ENCODE peak calls at places on chromosomes 6 and 20, in ten cellular contexts. T, P, S, A, R, N, H, F, K and G are unnamed samples.

GRCh38 chr6:35483062-35483461 is 13.8 kb downstream of the TEAD3 start:
- DNase-seq in T (no peak), P (no peak), S (no peak), A (no peak), R (no peak), N (no peak), H (no peak), F (no peak), K (no peak), G (no peak)

GRCh38 chr6:119533603-119534279 is 184.2 kb upstream of the MAN1A1 start:
- DNase-seq in T (peak), P (peak), S (peak), A (no peak), R (no peak), N (no peak), H (no peak), F (no peak), K (peak), G (no peak)

GRCh38 chr6:41284726-41285125 is 1.8 kb downstream of the TREM1 start:
- DNase-seq in T (peak), P (peak), S (peak), A (no peak), R (no peak), N (no peak), H (no peak), F (no peak), K (peak), G (no peak)

GRCh38 chr6:75331134-75331533 is 46.5 kb upstream of the TMEM30A start:
- DNase-seq in T (peak), P (peak), S (no peak), A (no peak), R (no peak), N (no peak), H (no peak), F (no peak), K (peak), G (no peak)

GRCh38 chr6:36025932-36026327 is 1.5 kb upstream of the SLC26A8 start:
- DNase-seq in T (peak), P (peak), S (no peak), A (no peak), R (no peak), N (no peak), H (no peak), F (no peak), K (peak), G (no peak)

GRCh38 chr20:21118138-21118537 is 7.7 kb upstream of the KIZ start:
- DNase-seq in T (no peak), P (no peak), S (no peak), A (no peak), R (no peak), N (no peak), H (no peak), F (no peak), K (no peak), G (no peak)

GRCh38 chr6:111564482-111564945 is 41.2 kb downstream of the TRAF3IP2 start:
- DNase-seq in T (peak), P (peak), S (no peak), A (peak), R (no peak), N (no peak), H (no peak), F (no peak), K (peak), G (no peak)

GRCh38 chr20:52305843-52306242 is 114.3 kb upstream of the ZFP64 start:
- DNase-seq in T (no peak), P (no peak), S (no peak), A (no peak), R (no peak), N (no peak), H (no peak), F (no peak), K (no peak), G (no peak)

GRCh38 chr6:13698715-13699114 is 12.9 kb downstream of the RANBP9 start:
- DNase-seq in T (no peak), P (no peak), S (no peak), A (no peak), R (no peak), N (no peak), H (no peak), F (no peak), K (no peak), G (no peak)

GRCh38 chr6:29466241-29466640 is 9.3 kb downstream of the OR2H1 start:
- DNase-seq in T (no peak), P (no peak), S (no peak), A (no peak), R (no peak), N (no peak), H (no peak), F (no peak), K (no peak), G (no peak)

GRCh38 chr6:36599791-36600209 is 5.6 kb downstream of the SRSF3 start:
- DNase-seq in T (peak), P (peak), S (peak), A (peak), R (peak), N (peak), H (no peak), F (peak), K (peak), G (peak)

GRCh38 chr6:133609404-133610270 is 279.3 kb upstream of the TCF21 start:
- DNase-seq in T (peak), P (peak), S (peak), A (no peak), R (no peak), N (no peak), H (no peak), F (no peak), K (peak), G (no peak)

GRCh38 chr6:70846207-70846835 is 110.5 kb downstream of the B3GAT2 start:
- DNase-seq in T (no peak), P (no peak), S (no peak), A (no peak), R (no peak), N (no peak), H (no peak), F (no peak), K (no peak), G (no peak)

GRCh38 chr20:9617062-9617461 is 102.7 kb downstream of the LAMP5 start:
- DNase-seq in T (peak), P (peak), S (peak), A (no peak), R (peak), N (peak), H (no peak), F (peak), K (peak), G (peak)

GRCh38 chr20:19947611-19948264 is 69.4 kb upstream of the NAA20 start:
- DNase-seq in T (peak), P (peak), S (peak), A (no peak), R (no peak), N (peak), H (no peak), F (no peak), K (peak), G (no peak)

GRCh38 chr20:24998121-24998520 is 5.6 kb upstream of the APMAP start:
- DNase-seq in T (no peak), P (no peak), S (no peak), A (peak), R (no peak), N (no peak), H (no peak), F (no peak), K (no peak), G (no peak)

GRCh38 chr6:147204060-147204785 is at the start of gene STXBP5:
- DNase-seq in T (peak), P (peak), S (peak), A (peak), R (peak), N (peak), H (peak), F (peak), K (peak), G (peak)

GRCh38 chr6:27544612-27545260 is 71.8 kb upstream of the ZNF184 start:
- DNase-seq in T (no peak), P (no peak), S (peak), A (no peak), R (no peak), N (no peak), H (no peak), F (no peak), K (no peak), G (peak)

GRCh38 chr6:163132050-163132750 is 282.3 kb upstream of the QKI start:
- DNase-seq in T (peak), P (no peak), S (no peak), A (no peak), R (no peak), N (no peak), H (no peak), F (no peak), K (peak), G (no peak)

GRCh38 chr6:97726378-97726777 is 443.4 kb upstream of the MMS22L start:
- DNase-seq in T (no peak), P (no peak), S (peak), A (no peak), R (no peak), N (no peak), H (no peak), F (no peak), K (no peak), G (no peak)

GRCh38 chr6:107108201-107108890 is 7.0 kb downstream of the BEND3 start:
- DNase-seq in T (no peak), P (no peak), S (peak), A (peak), R (no peak), N (no peak), H (no peak), F (no peak), K (no peak), G (no peak)

GRCh38 chr6:1850581-1851157 is 241.0 kb downstream of the FOXC1 start:
- DNase-seq in T (no peak), P (no peak), S (no peak), A (no peak), R (no peak), N (no peak), H (no peak), F (no peak), K (no peak), G (no peak)
- TF ChIP-seq CTCF in T (no peak), P (no peak), S (no peak), A (no peak), R (no peak), N (no peak), H (no peak), F (no peak), K (no peak), G (no peak)

GRCh38 chr20:39395478-39396291 is 433.5 kb downstream of the DHX35 start:
- DNase-seq in T (no peak), P (no peak), S (no peak), A (no peak), R (no peak), N (no peak), H (no peak), F (no peak), K (peak), G (no peak)

GRCh38 chr20:39398656-39399055 is 436.5 kb downstream of the DHX35 start:
- DNase-seq in T (no peak), P (no peak), S (no peak), A (no peak), R (no peak), N (no peak), H (no peak), F (no peak), K (no peak), G (no peak)

GRCh38 chr20:39397646-39398045 is 435.5 kb downstream of the DHX35 start:
- DNase-seq in T (no peak), P (no peak), S (no peak), A (no peak), R (no peak), N (no peak), H (no peak), F (no peak), K (no peak), G (no peak)

GRCh38 chr20:39394461-39394860 is 432.3 kb downstream of the DHX35 start:
- DNase-seq in T (no peak), P (no peak), S (no peak), A (no peak), R (no peak), N (no peak), H (no peak), F (no peak), K (no peak), G (no peak)

DNA sequence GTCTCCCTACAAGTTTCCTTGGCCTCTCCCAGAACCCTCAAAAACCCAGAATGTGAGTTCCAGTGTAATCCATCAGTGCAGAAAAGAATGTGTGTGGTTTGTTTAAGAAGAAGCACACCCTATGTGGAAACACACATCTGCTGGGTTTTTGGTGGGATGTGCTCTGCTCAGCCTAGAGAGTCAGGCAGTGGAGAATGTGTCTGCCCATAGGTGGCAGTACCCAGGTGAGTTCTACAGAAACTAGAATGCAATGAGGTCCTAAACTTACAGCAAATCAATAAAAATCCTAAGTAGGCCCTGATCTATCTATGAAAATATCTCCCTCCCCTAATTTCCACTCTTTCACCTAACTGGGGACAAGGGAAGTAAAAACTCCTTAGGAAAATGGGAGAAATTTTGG is 437.3 kb downstream of the DHX35 start:
- DNase-seq in T (no peak), P (no peak), S (no peak), A (no peak), R (no peak), N (no peak), H (no peak), F (no peak), K (no peak), G (no peak)
- TF ChIP-seq CTCF in T (no peak), P (no peak), S (no peak), A (no peak), R (no peak), N (no peak), H (no peak), F (no peak), K (no peak), G (no peak)

GRCh38 chr20:49915118-49915379 is 280 bp downstream of the SPATA2 start:
- DNase-seq in T (no peak), P (no peak), S (no peak), A (no peak), R (no peak), N (no peak), H (no peak), F (no peak), K (no peak), G (no peak)
- TF ChIP-seq CTCF in T (no peak), P (no peak), S (no peak), A (no peak), R (no peak), N (no peak), H (no peak), F (no peak), K (no peak), G (no peak)

DNA sequence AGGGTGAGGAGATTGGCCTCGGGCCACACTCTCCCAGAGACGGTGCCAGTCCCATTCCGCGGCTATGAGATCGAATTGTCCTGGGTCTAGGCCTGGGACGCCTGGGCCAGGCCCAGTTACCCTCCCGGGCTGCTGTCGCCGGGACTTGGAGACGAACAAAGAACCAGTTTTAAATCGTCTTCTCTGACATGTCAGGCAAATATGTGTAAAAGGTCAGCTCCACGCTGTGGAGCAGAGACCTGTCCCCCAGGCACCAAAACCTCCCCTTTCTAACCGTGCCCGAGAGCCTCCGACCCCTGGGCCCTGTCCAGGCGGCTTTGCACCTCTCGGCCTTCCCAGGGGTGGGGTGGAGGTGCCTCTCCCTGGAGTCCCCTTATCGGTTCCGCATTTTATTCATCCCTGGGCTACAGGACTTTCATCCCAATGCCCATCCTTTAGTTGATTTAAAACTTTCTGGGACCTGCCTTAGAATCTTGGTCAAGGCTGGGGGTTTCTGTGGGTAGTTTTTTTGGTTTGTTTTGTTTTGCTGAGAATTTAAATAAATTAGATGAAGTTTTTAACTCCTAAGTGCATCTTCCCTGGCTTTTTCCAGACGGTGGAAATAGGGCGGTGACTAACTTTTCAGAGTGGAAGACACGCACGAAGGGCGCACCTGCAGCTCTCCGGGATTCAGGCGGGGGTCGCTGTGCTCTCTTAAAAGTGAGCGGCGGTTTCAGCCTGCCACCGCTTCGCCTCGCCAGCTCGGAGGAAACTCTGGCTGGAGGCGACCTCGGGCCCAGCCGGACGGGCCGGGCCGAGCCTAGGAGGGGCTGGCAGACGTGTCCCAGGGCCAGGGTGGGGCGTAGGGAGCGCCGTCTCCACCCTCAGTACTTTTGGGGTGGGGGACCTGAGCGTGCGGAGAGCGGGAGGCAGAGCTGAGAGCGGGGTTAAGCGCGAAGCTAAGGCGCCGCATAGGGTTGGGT is 6.0 kb upstream of the TFAP2A start:
- DNase-seq in T (no peak), P (no peak), S (peak), A (no peak), R (no peak), N (no peak), H (no peak), F (peak), K (no peak), G (peak)
- TF ChIP-seq CTCF in T (no peak), P (no peak), S (no peak), A (no peak), R (peak), N (no peak), H (no peak), F (peak), K (no peak), G (peak)

DNA sequence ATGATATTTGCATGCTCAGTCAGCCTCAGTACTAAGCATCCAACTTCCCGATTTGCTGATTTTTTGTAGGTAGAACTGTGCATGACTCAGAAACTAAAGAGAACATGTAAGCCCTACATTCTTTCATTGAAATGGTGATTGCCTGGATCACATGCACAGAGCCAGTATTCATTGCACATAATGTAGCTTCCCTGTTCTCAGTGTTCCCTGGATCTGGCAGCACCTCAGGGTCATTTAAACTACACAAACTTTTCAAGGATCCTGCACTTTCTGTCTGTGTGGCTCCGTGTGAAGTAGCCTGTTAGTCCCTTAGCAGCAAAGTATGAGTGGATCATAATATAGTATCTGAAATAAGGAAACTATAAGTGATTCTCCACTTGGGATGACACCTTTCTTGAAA is 423.0 kb upstream of the AGPAT4 start:
- DNase-seq in T (no peak), P (no peak), S (no peak), A (no peak), R (no peak), N (no peak), H (no peak), F (no peak), K (peak), G (no peak)
- TF ChIP-seq CTCF in T (no peak), P (no peak), S (no peak), A (no peak), R (no peak), N (no peak), H (no peak), F (no peak), K (no peak), G (no peak)

DNA sequence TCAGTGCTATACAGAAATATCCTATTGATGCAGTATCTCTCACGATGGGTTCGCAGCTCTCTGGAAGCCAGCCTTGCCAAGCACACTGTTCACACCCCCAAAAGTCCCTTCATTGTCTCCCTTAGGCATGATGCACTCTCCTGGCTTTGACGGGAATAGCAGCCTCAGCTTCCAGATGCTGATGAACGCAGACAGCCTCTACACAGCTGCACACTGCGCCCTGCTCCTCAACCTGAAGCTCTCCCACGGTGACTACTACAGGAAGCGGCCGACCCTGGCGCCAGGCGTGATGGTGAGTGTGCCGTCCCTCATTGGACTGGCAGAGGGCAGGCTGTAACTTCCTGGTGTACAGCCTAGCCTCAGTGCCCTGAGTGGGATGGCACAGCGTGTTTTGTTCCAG is 60.0 kb upstream of the PBOV1 start:
- DNase-seq in T (peak), P (peak), S (peak), A (no peak), R (no peak), N (no peak), H (no peak), F (no peak), K (peak), G (peak)
- TF ChIP-seq CTCF in T (peak), P (peak), S (no peak), A (no peak), R (peak), N (peak), H (no peak), F (no peak), K (peak), G (no peak)

GRCh38 chr6:85449818-85450577 is at the start of gene NT5E:
- DNase-seq in T (peak), P (peak), S (peak), A (peak), R (peak), N (peak), H (peak), F (peak), K (peak), G (peak)
- TF ChIP-seq CTCF in T (no peak), P (no peak), S (no peak), A (no peak), R (no peak), N (no peak), H (no peak), F (no peak), K (no peak), G (no peak)

DNA sequence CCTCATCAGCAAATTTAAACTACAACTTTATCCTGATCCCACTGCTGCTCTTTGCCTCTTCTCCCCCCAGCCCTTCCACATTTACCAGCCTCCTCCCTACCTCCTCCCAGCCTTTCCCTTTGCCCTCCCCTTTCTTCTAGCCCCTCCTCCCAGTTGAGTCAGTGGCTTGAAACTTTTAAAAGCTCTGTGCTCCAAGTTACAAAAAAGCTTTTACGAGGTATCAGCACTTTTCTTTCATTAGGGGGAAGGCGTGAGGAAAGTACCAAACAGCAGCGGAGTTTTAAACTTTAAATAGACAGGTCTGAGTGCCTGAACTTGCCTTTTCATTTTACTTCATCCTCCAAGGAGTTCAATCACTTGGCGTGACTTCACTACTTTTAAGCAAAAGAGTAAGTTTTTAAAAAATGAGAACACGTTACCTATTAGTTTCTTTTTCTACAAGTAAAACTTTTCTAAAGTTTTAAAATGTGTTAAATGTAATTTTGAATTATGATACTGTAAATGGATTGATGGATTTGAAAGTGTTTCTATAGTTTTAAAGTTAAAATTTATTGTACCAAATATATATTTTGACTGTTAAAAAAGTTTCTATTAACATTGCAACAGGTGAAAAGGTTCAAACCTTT is at the start of gene GJA1:
- DNase-seq in T (peak), P (peak), S (no peak), A (peak), R (peak), N (no peak), H (no peak), F (peak), K (peak), G (peak)
- TF ChIP-seq CTCF in T (no peak), P (no peak), S (no peak), A (no peak), R (no peak), N (no peak), H (no peak), F (no peak), K (no peak), G (no peak)